ENCODE peak calls at places on chromosome 9, in six cellular contexts. S is right cardiac atrium, K is brain microvascular endothelial cell, X is gastrocnemius medialis, M is endodermal cell, L is dorsolateral prefrontal cortex. R is an unnamed sample.

GRCh38 chr9:107260437-107261081 is 22.5 kb upstream of the RAD23B start:
- DNase-seq in S (no peak), K (no peak), X (no peak), M (no peak), L (no peak), R (peak)

GRCh38 chr9:98980291-98980690 is 36.6 kb downstream of the COL15A1 start:
- DNase-seq in S (no peak), K (no peak), X (no peak), M (no peak), L (no peak), R (no peak)

GRCh38 chr9:135045264-135046155 is 42.0 kb upstream of the OLFM1 start:
- DNase-seq in S (no peak), K (no peak), X (no peak), M (peak), L (peak), R (peak)

GRCh38 chr9:95409650-95410426 is 92.3 kb upstream of the FANCC start:
- DNase-seq in S (no peak), K (peak), X (no peak), M (no peak), L (no peak), R (no peak)

GRCh38 chr9:12766357-12766756 is 8.5 kb upstream of the LURAP1L start:
- DNase-seq in S (no peak), K (no peak), X (no peak), M (no peak), L (no peak), R (no peak)

GRCh38 chr9:136774416-136775045 is 10.2 kb upstream of the LCN15 start:
- DNase-seq in S (no peak), K (no peak), X (no peak), M (no peak), L (no peak), R (no peak)

GRCh38 chr9:125401317-125401716 is 139.7 kb downstream of the GAPVD1 start:
- DNase-seq in S (no peak), K (no peak), X (no peak), M (no peak), L (no peak), R (peak)

GRCh38 chr9:71403106-71403505 is 281.7 kb upstream of the TRPM3 start:
- DNase-seq in S (no peak), K (no peak), X (no peak), M (no peak), L (no peak), R (no peak)

GRCh38 chr9:96241391-96241809 is 60.6 kb downstream of the HSD17B3 start:
- DNase-seq in S (no peak), K (no peak), X (no peak), M (peak), L (no peak), R (no peak)

GRCh38 chr9:137639303-137640051 is 20.7 kb downstream of the EHMT1 start:
- DNase-seq in S (no peak), K (no peak), X (no peak), M (no peak), L (no peak), R (no peak)

GRCh38 chr9:133928248-133928764 is 63.8 kb downstream of the VAV2 start:
- DNase-seq in S (no peak), K (no peak), X (no peak), M (no peak), L (no peak), R (no peak)

GRCh38 chr9:78866228-78867132 is 569.6 kb downstream of the PSAT1 start:
- DNase-seq in S (no peak), K (peak), X (no peak), M (no peak), L (no peak), R (no peak)

GRCh38 chr9:31032206-31032605 is 1352.2 kb upstream of the ACO1 start:
- DNase-seq in S (no peak), K (no peak), X (no peak), M (no peak), L (no peak), R (no peak)

GRCh38 chr9:127898433-127899199 is 787 bp downstream of the ST6GALNAC6 start:
- DNase-seq in S (peak), K (peak), X (no peak), M (peak), L (peak), R (peak)

GRCh38 chr9:26975728-26976707 is 19.8 kb downstream of the IFT74 start:
- DNase-seq in S (no peak), K (peak), X (no peak), M (peak), L (no peak), R (peak)

GRCh38 chr9:110669439-110669838 is 848 bp downstream of the MUSK start:
- DNase-seq in S (no peak), K (no peak), X (no peak), M (no peak), L (no peak), R (no peak)

GRCh38 chr9:90855208-90856000 is 53.8 kb downstream of the SYK start:
- DNase-seq in S (no peak), K (no peak), X (no peak), M (no peak), L (no peak), R (no peak)

GRCh38 chr9:124126571-124127289 is 115.2 kb downstream of the LHX2 start:
- DNase-seq in S (peak), K (peak), X (peak), M (peak), L (peak), R (peak)

GRCh38 chr9:78620764-78621163 is 323.8 kb downstream of the PSAT1 start:
- DNase-seq in S (no peak), K (peak), X (no peak), M (no peak), L (no peak), R (no peak)

GRCh38 chr9:26925609-26926008 is 21.4 kb downstream of the PLAA start:
- DNase-seq in S (no peak), K (no peak), X (no peak), M (no peak), L (no peak), R (no peak)

GRCh38 chr9:106417685-106418084 is 445.3 kb upstream of the ZNF462 start:
- DNase-seq in S (no peak), K (no peak), X (no peak), M (no peak), L (no peak), R (no peak)

GRCh38 chr9:80191108-80191507 is 619.3 kb downstream of the TLE4 start:
- DNase-seq in S (no peak), K (no peak), X (no peak), M (no peak), L (no peak), R (no peak)

GRCh38 chr9:137417161-137418021 is 5.6 kb downstream of the EXD3 start:
- DNase-seq in S (peak), K (no peak), X (no peak), M (no peak), L (peak), R (no peak)

GRCh38 chr9:15999422-16000339 is 446.8 kb downstream of the CCDC171 start:
- DNase-seq in S (no peak), K (peak), X (no peak), M (no peak), L (no peak), R (no peak)

GRCh38 chr9:29740518-29740917 is 2167.2 kb upstream of the C9orf72 start:
- DNase-seq in S (no peak), K (no peak), X (no peak), M (no peak), L (no peak), R (no peak)

GRCh38 chr9:92612292-92612691 is 57.6 kb downstream of the IPPK start:
- DNase-seq in S (no peak), K (no peak), X (no peak), M (no peak), L (no peak), R (no peak)

GRCh38 chr9:107087256-107087655 is 195.8 kb upstream of the RAD23B start:
- DNase-seq in S (no peak), K (no peak), X (no peak), M (no peak), L (no peak), R (no peak)

DNA sequence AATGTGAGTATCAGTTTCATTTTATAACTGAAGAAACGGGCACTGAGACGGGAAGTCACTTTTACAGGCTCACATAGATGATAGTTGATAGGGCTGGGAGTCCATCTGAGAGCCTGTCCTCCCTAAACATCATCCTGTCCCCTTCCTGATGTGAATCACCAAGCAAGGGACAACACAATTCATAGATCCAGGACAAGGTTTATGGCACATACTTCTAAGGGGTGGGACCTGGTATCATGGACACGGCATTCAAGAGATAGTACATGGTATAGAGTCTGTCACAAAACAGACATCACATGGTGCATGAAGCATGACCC is 20.6 kb downstream of the GSN start:
- DNase-seq in S (no peak), K (no peak), X (no peak), M (no peak), L (no peak), R (no peak)
- H3K4me3 ChIP-seq in S (no peak), K (no peak), X (no peak), M (no peak), L (no peak), R (no peak)

DNA sequence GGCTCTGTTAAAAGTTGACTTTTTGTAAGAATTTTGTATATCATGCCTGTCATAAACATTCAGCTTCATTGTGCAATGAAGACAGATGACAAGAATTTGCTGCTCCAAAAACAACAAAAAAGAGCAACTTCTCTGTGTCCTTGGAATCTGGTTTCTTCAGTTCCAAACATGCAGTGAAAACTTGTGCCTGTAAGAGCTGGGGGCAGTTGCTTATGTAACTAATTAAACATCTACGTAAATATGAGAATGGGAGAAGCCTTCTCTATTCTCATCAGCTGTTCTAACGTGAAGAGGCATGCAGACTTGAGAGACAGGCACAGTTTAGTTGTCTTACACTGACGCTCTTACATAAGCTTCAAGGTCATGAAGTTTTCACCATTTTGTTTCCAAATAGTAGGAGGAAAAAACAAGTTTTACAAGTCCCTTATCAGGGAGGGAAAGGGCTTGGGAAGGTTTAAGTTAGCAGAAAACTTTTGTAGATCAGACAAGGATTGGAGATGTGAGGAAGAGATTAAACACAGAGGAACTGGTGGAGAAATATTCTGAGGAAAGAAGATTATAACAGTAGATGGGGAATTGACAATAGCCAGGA is 170.4 kb downstream of the RFK start:
- DNase-seq in S (no peak), K (no peak), X (no peak), M (peak), L (no peak), R (no peak)
- H3K4me3 ChIP-seq in S (no peak), K (no peak), X (no peak), M (no peak), L (no peak), R (no peak)

GRCh38 chr9:87551692-87552303 is 54.1 kb downstream of the DAPK1 start:
- DNase-seq in S (no peak), K (no peak), X (no peak), M (no peak), L (no peak), R (no peak)

GRCh38 chr9:87550253-87550954 is 52.7 kb downstream of the DAPK1 start:
- DNase-seq in S (no peak), K (no peak), X (no peak), M (no peak), L (no peak), R (no peak)

GRCh38 chr9:87547665-87548064 is 50.0 kb downstream of the DAPK1 start:
- DNase-seq in S (no peak), K (peak), X (no peak), M (no peak), L (no peak), R (no peak)

GRCh38 chr9:87548159-87548558 is 50.5 kb downstream of the DAPK1 start:
- DNase-seq in S (no peak), K (no peak), X (no peak), M (no peak), L (no peak), R (no peak)

DNA sequence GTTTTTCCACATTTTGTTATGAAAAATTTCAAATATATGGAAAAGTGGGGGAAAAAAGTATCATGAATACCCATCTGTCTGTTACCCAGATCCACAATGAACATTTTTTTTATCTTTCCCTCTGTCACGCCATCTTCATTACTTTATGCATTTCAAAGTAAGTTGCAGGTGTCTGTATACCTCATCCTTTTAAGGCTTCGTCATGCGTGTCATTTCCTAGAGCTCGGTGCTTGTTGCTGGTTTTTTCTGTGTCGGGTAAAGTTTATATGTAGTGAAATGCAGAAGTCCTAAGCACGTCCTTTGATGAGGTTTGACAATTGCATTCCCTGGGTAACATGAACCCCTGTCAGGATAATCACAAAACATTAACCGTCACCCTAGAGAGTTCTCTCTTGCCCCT is 52.1 kb downstream of the DAPK1 start:
- DNase-seq in S (no peak), K (no peak), X (no peak), M (no peak), L (no peak), R (no peak)
- H3K4me3 ChIP-seq in S (no peak), K (no peak), X (no peak), M (no peak), L (no peak), R (no peak)

GRCh38 chr9:109190151-109190550 is 23.1 kb upstream of the FRRS1L start:
- DNase-seq in S (no peak), K (peak), X (no peak), M (no peak), L (no peak), R (no peak)

GRCh38 chr9:109194157-109194556 is 27.1 kb upstream of the FRRS1L start:
- DNase-seq in S (no peak), K (peak), X (no peak), M (no peak), L (no peak), R (no peak)

GRCh38 chr9:109192732-109193361 is 25.8 kb upstream of the FRRS1L start:
- DNase-seq in S (peak), K (no peak), X (no peak), M (peak), L (no peak), R (peak)

GRCh38 chr9:109186857-109187256 is 19.8 kb upstream of the FRRS1L start:
- DNase-seq in S (no peak), K (no peak), X (no peak), M (no peak), L (no peak), R (no peak)

DNA sequence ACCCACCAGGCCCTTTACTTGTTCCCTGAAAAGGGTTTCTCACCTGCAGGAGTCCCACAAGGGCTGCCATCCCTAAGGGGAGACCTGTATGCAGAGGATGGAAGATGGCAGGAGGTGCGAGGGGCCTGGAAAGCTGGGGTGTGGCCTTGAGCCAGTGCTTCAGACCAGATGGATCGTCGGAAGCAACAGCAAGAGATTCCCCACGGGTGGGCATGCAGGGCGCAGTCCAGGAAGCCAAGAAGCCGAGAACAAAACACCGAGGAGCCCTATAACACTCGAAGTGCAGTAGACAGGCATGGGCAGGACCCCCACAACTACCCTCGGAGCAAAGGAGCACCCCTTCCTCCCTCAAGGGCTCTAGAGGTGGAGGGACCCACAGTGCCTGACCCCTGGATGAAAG is 24.7 kb upstream of the FRRS1L start:
- DNase-seq in S (no peak), K (no peak), X (no peak), M (no peak), L (no peak), R (no peak)
- H3K4me3 ChIP-seq in S (no peak), K (no peak), X (no peak), M (no peak), L (no peak), R (no peak)

DNA sequence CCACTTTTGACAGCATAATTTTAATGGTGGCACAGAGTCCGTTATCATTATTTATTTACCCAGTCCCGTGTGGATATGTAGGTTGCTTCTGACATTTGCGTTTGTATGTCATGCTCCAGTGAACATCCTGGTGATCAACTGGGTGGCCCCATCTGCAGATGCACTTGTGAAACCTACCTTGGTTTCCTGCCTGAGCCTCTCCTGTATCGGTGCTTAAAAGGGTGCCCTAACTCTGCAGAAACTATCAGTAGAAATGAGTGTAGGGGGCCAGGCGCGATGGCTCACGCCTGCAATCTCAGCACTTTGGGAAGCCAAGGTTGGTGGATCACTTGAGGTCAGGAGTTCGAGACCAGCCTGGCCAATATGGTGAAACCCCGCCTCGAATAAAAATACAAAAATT is 92.1 kb upstream of the IER5L start:
- DNase-seq in S (no peak), K (no peak), X (no peak), M (no peak), L (no peak), R (peak)
- H3K4me3 ChIP-seq in S (no peak), K (no peak), X (no peak), M (no peak), L (no peak), R (no peak)

GRCh38 chr9:89433826-89434225 is 64.1 kb downstream of the SEMA4D start:
- DNase-seq in S (no peak), K (peak), X (no peak), M (peak), L (peak), R (no peak)

GRCh38 chr9:89434636-89435314 is 63.1 kb downstream of the SEMA4D start:
- DNase-seq in S (no peak), K (no peak), X (no peak), M (peak), L (no peak), R (peak)

GRCh38 chr9:89436326-89436725 is 61.6 kb downstream of the SEMA4D start:
- DNase-seq in S (no peak), K (no peak), X (no peak), M (peak), L (peak), R (peak)

GRCh38 chr9:89436963-89437625 is 60.8 kb downstream of the SEMA4D start:
- DNase-seq in S (no peak), K (no peak), X (no peak), M (peak), L (no peak), R (peak)

GRCh38 chr9:89435315-89435823 is 62.5 kb downstream of the SEMA4D start:
- DNase-seq in S (no peak), K (no peak), X (no peak), M (peak), L (no peak), R (peak)
- H3K4me3 ChIP-seq in S (no peak), K (no peak), X (no peak), M (no peak), L (peak), R (no peak)

GRCh38 chr9:70205366-70206020 is 53.3 kb upstream of the SMC5 start:
- DNase-seq in S (no peak), K (no peak), X (no peak), M (no peak), L (no peak), R (no peak)
- H3K4me3 ChIP-seq in S (no peak), K (no peak), X (no peak), M (no peak), L (no peak), R (no peak)

GRCh38 chr9:10208691-10209069 is 404.1 kb downstream of the PTPRD start:
- DNase-seq in S (no peak), K (no peak), X (no peak), M (no peak), L (no peak), R (no peak)
- H3K4me3 ChIP-seq in S (peak), K (no peak), X (peak), M (no peak), L (peak), R (peak)

GRCh38 chr9:108272350-108272899 is 583.4 kb downstream of the ACTL7B start:
- DNase-seq in S (peak), K (peak), X (peak), M (peak), L (peak), R (peak)
- H3K4me3 ChIP-seq in S (no peak), K (peak), X (peak), M (no peak), L (no peak), R (no peak)